ENCODE peak calls at places on chromosomes 1 and 21, in seven cellular contexts. N is ovary, U is A549, P is pancreas, I is colonic mucosa, W is cardiac muscle cell, E is mucosa of descending colon. H is an unnamed sample.
A peak's percentile ranks its signal among the peaks of the same experiment; 100 is the strongest.

GRCh38 chr1:93304716-93305138 is 41.0 kb upstream of the DR1 start:
- DNase-seq in N (peak; percentile 59), U (peak; percentile 58), P (peak; percentile 18), I (peak; percentile 53), W (peak; percentile 82), E (peak; percentile 73), H (peak; percentile 69)

GRCh38 chr1:59046730-59047157 is 250.2 kb upstream of the FGGY start:
- DNase-seq in N (no peak), U (no peak), P (no peak), I (no peak), W (no peak), E (peak; percentile 33), H (no peak)

GRCh38 chr1:178310685-178311105 is 186.1 kb downstream of the CLEC20A start:
- DNase-seq in N (no peak), U (peak; percentile 76), P (no peak), I (no peak), W (peak; percentile 86), E (peak; percentile 14), H (peak; percentile 84)

GRCh38 chr1:237962985-237963384 is 72.3 kb upstream of the ZP4 start:
- DNase-seq in N (no peak), U (no peak), P (no peak), I (no peak), W (no peak), E (no peak), H (no peak)

GRCh38 chr1:211644653-211645052 is 30.8 kb downstream of the NEK2 start:
- DNase-seq in N (no peak), U (no peak), P (no peak), I (no peak), W (no peak), E (no peak), H (no peak)

GRCh38 chr1:43021547-43022474 is 63.1 kb upstream of the SLC2A1 start:
- DNase-seq in N (no peak), U (no peak), P (no peak), I (no peak), W (no peak), E (no peak), H (no peak)

GRCh38 chr1:24769656-24770651 is 24.7 kb downstream of the CLIC4 start:
- DNase-seq in N (no peak), U (peak; percentile 62), P (no peak), I (no peak), W (peak; percentile 96), E (no peak), H (no peak)

GRCh38 chr1:92995420-92996130 is 34.3 kb upstream of the DIPK1A start:
- DNase-seq in N (no peak), U (no peak), P (peak; percentile 21), I (peak; percentile 59), W (peak; percentile 44), E (peak; percentile 53), H (no peak)

DNA sequence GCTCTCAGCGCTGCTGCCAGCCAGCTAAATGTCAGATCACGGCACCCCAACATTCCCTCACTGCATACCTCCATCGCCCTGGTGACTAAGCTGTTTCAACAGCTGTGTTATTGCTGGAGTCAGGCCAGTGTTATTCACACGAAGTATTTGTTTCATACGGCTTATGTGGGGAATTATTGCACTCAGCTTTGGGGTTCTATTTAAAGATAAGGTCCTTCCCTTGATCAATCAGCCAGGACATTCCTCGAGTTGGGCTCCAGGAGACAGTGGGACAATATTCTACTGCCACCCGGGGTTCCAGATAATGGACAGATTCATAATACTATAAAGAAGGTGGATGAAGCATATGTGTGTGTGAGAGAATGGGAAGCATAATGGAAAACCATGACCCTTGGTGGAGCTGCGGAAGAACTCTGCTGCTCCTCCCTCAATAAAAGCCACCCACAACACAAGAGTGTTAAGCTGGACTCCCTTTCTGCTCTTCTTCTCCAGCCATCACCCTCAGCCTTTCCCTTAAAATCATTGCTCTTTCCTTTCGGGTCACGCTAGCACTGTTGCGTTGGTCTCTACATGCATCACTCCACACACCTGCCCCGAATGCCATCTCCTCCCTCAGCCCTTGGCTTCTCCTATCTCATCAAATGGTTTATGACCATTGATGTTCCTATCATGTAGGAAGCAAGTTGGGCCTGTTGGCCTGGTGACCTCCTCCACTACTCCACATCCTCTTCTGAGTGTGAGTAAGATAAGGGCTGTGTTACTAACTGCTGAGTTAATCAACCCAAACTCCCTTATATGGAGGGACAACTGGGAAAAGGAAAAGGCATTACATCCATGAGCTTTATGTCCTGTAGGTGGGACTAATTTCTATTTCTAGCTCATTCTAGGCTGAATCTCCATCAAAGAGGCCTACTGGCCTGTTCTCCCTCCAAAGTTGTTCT is 57.9 kb downstream of the WLS start:
- DNase-seq in N (peak; percentile 80), U (peak; percentile 27), P (peak; percentile 75), I (peak; percentile 69), W (peak; percentile 96), E (peak; percentile 76), H (no peak)
- H3K4me3 ChIP-seq in N (no peak overlapping the region), U (no peak overlapping the region), P (no peak overlapping the region), I (no peak overlapping the region), W (no peak overlapping the region), E (no peak overlapping the region), H (no peak overlapping the region)

GRCh38 chr21:39453571-39454179 is 1.9 kb downstream of the SH3BGR start:
- DNase-seq in N (no peak), U (no peak), P (no peak), I (no peak), W (no peak), E (no peak), H (no peak)

GRCh38 chr21:39452207-39452964 is 616 bp downstream of the SH3BGR start:
- DNase-seq in N (no peak), U (peak; percentile 9), P (no peak), I (no peak), W (peak; percentile 73), E (no peak), H (no peak)

GRCh38 chr21:39454949-39455668 is 3.3 kb downstream of the SH3BGR start:
- DNase-seq in N (no peak), U (no peak), P (no peak), I (no peak), W (no peak), E (no peak), H (no peak)

GRCh38 chr21:39452965-39453332 is 1.2 kb downstream of the SH3BGR start:
- DNase-seq in N (no peak), U (no peak), P (no peak), I (no peak), W (no peak), E (no peak), H (no peak)

DNA sequence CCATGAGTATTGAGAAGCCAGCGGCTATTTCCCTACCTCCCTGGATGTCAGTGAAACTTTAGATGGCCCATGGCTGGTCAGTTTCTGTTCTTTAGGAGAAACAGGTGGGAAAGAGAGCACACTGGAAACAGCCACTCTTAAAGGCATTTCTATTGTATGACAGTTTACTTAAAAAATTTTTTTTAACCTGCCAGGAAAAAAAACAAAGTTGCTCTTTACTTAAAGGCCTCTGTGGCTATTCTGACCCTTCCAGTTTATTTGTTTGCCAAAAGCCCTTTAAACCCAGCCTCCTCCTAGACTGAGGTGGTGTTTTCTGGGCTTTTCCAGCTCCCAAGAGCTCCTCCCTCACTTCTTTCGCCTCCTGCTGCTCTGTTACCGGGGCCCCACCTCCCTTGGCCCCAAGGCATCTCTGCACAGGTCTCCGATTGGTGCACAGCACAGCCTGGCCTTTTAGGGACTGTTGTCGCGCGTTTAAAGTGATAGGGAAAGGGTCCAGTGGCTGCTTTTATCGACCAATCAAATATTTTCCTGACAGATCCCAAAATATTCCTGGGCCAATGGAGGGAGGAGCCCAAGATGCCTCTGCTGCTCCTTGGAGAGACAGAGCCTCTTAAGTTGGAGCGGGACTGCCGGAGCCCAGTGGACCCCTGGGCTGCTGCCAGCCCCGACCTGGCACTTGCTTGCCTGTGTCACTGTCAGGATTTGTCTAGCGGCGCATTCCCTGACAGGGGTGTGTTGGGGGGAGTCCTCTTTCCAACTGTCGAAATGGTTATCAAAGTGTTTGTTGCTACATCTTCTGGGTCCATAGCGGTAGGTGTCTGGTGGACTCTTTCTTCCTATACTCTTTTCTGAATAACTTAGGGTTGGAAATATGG is at the start of gene SH3BGR:
- DNase-seq in N (no peak), U (no peak), P (peak; percentile 81), I (peak; percentile 34), W (peak; percentile 51), E (no peak), H (no peak)
- H3K4me3 ChIP-seq in N (no peak within 1 kb of the TSS), U (no peak within 1 kb of the TSS), P (peak within 1 kb of the TSS; percentile 37), I (no peak within 1 kb of the TSS), W (peak within 1 kb of the TSS; percentile 45), E (no peak within 1 kb of the TSS), H (no peak within 1 kb of the TSS)

DNA sequence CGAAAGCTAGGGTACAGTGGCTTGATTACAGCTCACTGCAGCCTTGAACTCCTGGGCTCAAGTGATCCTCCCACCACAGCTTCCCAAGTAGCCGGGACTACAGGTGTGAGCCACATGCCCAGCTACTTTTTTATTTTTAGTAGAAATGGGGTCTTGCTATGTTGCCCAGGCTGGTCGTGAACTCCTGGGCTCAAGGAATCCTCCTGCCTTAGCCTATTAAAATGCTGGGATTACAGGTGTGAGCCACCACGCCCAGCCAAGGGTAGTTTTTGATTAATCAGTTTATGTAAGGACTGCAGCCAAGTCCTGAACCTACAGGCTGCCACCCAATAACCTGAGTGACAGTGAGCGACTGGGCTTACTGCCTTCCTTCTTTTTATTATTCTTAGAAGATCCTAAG is 88.3 kb downstream of the PIK3R3 start:
- DNase-seq in N (no peak), U (no peak), P (no peak), I (no peak), W (no peak), E (no peak), H (no peak)
- H3K4me3 ChIP-seq in N (no peak overlapping the region), U (no peak overlapping the region), P (no peak overlapping the region), I (no peak overlapping the region), W (no peak overlapping the region), E (no peak overlapping the region), H (no peak overlapping the region)

GRCh38 chr1:89310976-89311375 is 38.3 kb upstream of the GBP5 start:
- DNase-seq in N (no peak), U (no peak), P (no peak), I (no peak), W (no peak), E (no peak), H (no peak)
- H3K4me3 ChIP-seq in N (no peak overlapping the region), U (no peak overlapping the region), P (no peak overlapping the region), I (no peak overlapping the region), W (no peak overlapping the region), E (no peak overlapping the region), H (no peak overlapping the region)

GRCh38 chr1:91325456-91325855 is 79.2 kb downstream of the HFM1 start:
- DNase-seq in N (no peak), U (no peak), P (no peak), I (no peak), W (no peak), E (no peak), H (no peak)
- H3K4me3 ChIP-seq in N (no peak overlapping the region), U (no peak overlapping the region), P (no peak overlapping the region), I (no peak overlapping the region), W (no peak overlapping the region), E (no peak overlapping the region), H (no peak overlapping the region)

DNA sequence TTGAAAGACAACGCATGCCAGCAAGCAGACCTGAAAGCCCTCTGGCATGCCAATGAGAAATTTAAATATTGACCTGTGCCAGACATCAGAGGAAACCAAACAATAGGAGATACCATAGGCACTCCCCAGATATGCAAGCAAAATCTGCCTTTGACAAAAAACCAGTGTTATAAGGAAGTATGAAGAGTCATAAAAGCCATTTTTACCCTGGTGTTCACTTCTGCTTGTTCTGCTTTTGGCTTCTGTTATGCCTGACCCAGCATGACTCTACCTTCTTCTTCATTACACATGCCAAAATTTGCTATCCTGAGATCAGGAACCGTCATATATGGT is 26.4 kb downstream of the NPHS2 start:
- DNase-seq in N (no peak), U (no peak), P (no peak), I (no peak), W (no peak), E (no peak), H (no peak)
- H3K4me3 ChIP-seq in N (no peak overlapping the region), U (no peak overlapping the region), P (no peak overlapping the region), I (no peak overlapping the region), W (no peak overlapping the region), E (no peak overlapping the region), H (no peak overlapping the region)

GRCh38 chr1:48469616-48470500 is 2.1 kb downstream of the SPATA6 start:
- DNase-seq in N (peak; percentile 58), U (no peak), P (peak; percentile 56), I (peak; percentile 49), W (peak; percentile 88), E (peak; percentile 64), H (no peak)
- H3K4me3 ChIP-seq in N (peak overlapping the region; percentile 79), U (no peak overlapping the region), P (peak overlapping the region; percentile 29), I (peak overlapping the region; percentile 1), W (no peak overlapping the region), E (no peak overlapping the region), H (no peak overlapping the region)

H was measured in HAP-1.